ENCODE peak calls at places on chromosomes 5 and 9, in nine cellular contexts. Q is cardiac fibroblast; U is aorta; R is gastrocnemius medialis; G is NCI-H1092; W is H4; O is activated T-cell treated with anti-CD3 and anti-CD28 coated beads, Interleukin-2, amount 50 U/mL, for 72 hours; F is Calu3; Y is fibroblast of pulmonary artery. L is an unnamed sample.

GRCh38 chr5:137647401-137647800 is 88.5 kb downstream of the KLHL3 start:
- DNase-seq in R (no peak), F (no peak), W (no peak), U (no peak), G (no peak), Q (no peak), Y (no peak), O (no peak), L (no peak)

GRCh38 chr9:123027517-123027916 is 6.0 kb upstream of the GPR21 start:
- DNase-seq in G (no peak), U (no peak), O (no peak), R (no peak), Q (no peak), F (no peak), W (no peak), Y (no peak), L (no peak)

GRCh38 chr9:126436545-126437269 is 110.1 kb downstream of the MVB12B start:
- DNase-seq in Q (no peak), U (no peak), O (no peak), G (no peak), R (no peak), F (no peak), Y (no peak), W (no peak), L (peak)

GRCh38 chr5:67209141-67209771 is 12.7 kb upstream of the CD180 start:
- DNase-seq in U (peak), O (peak), W (peak), Y (peak), G (peak), R (peak), Q (peak), F (peak), L (peak)

GRCh38 chr9:112332272-112332671 is 1.1 kb downstream of the PTBP3 start:
- DNase-seq in Q (no peak), F (no peak), G (no peak), U (no peak), Y (no peak), W (no peak), R (no peak), O (no peak), L (no peak)

GRCh38 chr9:130433168-130433946 is 11.4 kb upstream of the ASS1 start:
- DNase-seq in R (no peak), G (peak), Y (peak), U (no peak), O (peak), W (no peak), F (peak), Q (peak), L (peak)

GRCh38 chr5:17443333-17444125 is 54.5 kb upstream of the TAF11L2 start:
- DNase-seq in U (peak), Y (no peak), W (no peak), F (no peak), O (no peak), Q (no peak), G (no peak), R (no peak), L (no peak)

GRCh38 chr9:131019387-131020239 is 10.6 kb downstream of the LAMC3 start:
- DNase-seq in Y (no peak), W (peak), O (no peak), G (no peak), U (peak), R (no peak), F (no peak), Q (no peak), L (no peak)

GRCh38 chr5:53027913-53028312 is 38.8 kb downstream of the ITGA2 start:
- DNase-seq in F (no peak), Y (peak), U (peak), O (no peak), R (no peak), Q (peak), G (no peak), W (peak), L (peak)

GRCh38 chr5:151724360-151724759 is 34.1 kb downstream of the ATOX1 start:
- DNase-seq in G (no peak), R (no peak), Y (no peak), Q (no peak), F (no peak), U (no peak), O (no peak), W (no peak), L (no peak)

GRCh38 chr9:95333426-95333825 is 15.9 kb upstream of the FANCC start:
- DNase-seq in F (no peak), G (no peak), Y (peak), U (no peak), O (no peak), W (no peak), Q (peak), R (no peak), L (no peak)

GRCh38 chr5:132261881-132262845 is 4.7 kb downstream of the PDLIM4 start:
- DNase-seq in G (no peak), U (no peak), R (no peak), Q (no peak), O (no peak), Y (no peak), W (no peak), F (no peak), L (no peak)

GRCh38 chr5:82793808-82794419 is 283.3 kb downstream of the TMEM167A start:
- DNase-seq in F (peak), Y (peak), W (peak), G (no peak), Q (peak), R (no peak), O (peak), U (no peak), L (no peak)

GRCh38 chr5:141516648-141517025 is 27.8 kb downstream of the PCDHGC5 start:
- DNase-seq in U (peak), W (no peak), O (no peak), Q (no peak), F (no peak), Y (no peak), R (peak), G (no peak), L (no peak)

GRCh38 chr9:130845901-130846381 is 10.9 kb downstream of the ABL1 start:
- DNase-seq in G (no peak), U (no peak), Q (peak), W (peak), O (no peak), F (no peak), R (no peak), Y (peak), L (peak)

GRCh38 chr9:82234160-82234943 is 245.8 kb downstream of the SPATA31D1 start:
- DNase-seq in Y (no peak), U (no peak), O (no peak), W (no peak), Q (no peak), G (no peak), R (no peak), F (no peak), L (no peak)

GRCh38 chr9:13586726-13587392 is 307.4 kb upstream of the MPDZ start:
- DNase-seq in O (no peak), Q (no peak), Y (no peak), G (no peak), W (no peak), U (no peak), F (no peak), R (no peak), L (no peak)

L was measured in astrocyte.